ENCODE peak calls at places on chromosomes 13 and 19, in seven cellular contexts. A is fibroblast of villous mesenchyme, X is RWPE1, V is T-cell, O is H54, N is kidney tubule cell, C is NCI-H1417. Q is an unnamed sample.

GRCh38 chr13:28329395-28330158 is 165.4 kb downstream of the FLT1 start:
- DNase-seq in A (peak; percentile 97), X (no peak), V (no peak), O (peak; percentile 23), N (peak; percentile 36), C (no peak), Q (no peak)

GRCh38 chr13:45191874-45192273 is 9.0 kb downstream of the KCTD4 start:
- DNase-seq in A (no peak), X (no peak), V (no peak), O (no peak), N (no peak), C (no peak), Q (no peak)

GRCh38 chr13:98977568-98978270 is at the start of gene DOCK9:
- DNase-seq in A (peak; percentile 79), X (peak; percentile 39), V (no peak), O (peak; percentile 83), N (peak; percentile 81), C (peak; percentile 28), Q (no peak)

GRCh38 chr13:72643339-72643989 is 84.0 kb downstream of the MZT1 start:
- DNase-seq in A (peak; percentile 68), X (peak; percentile 11), V (peak; percentile 38), O (peak; percentile 6), N (peak; percentile 33), C (no peak), Q (peak; percentile 43)

GRCh38 chr13:74131206-74131605 is 3.0 kb downstream of the KLF12 start:
- DNase-seq in A (no peak), X (no peak), V (no peak), O (no peak), N (no peak), C (no peak), Q (no peak)

GRCh38 chr19:41706741-41707501 is 1.5 kb upstream of the CEACAM5 start:
- DNase-seq in A (peak; percentile 4), X (peak; percentile 69), V (peak; percentile 58), O (peak; percentile 87), N (peak; percentile 76), C (peak; percentile 63), Q (peak; percentile 69)

GRCh38 chr19:38250821-38251563 is 5.2 kb downstream of the PPP1R14A start:
- DNase-seq in A (peak; percentile 59), X (no peak), V (no peak), O (no peak), N (no peak), C (no peak), Q (no peak)

GRCh38 chr13:78497702-78498319 is 105.5 kb downstream of the POU4F1 start:
- DNase-seq in A (no peak), X (no peak), V (no peak), O (no peak), N (no peak), C (no peak), Q (no peak)

GRCh38 chr13:39835253-39835652 is 179.8 kb downstream of the COG6 start:
- DNase-seq in A (no peak), X (no peak), V (no peak), O (no peak), N (peak; percentile 44), C (peak; percentile 53), Q (no peak)